ENCODE peak calls at places on chromosomes 6 and 20, in ten cellular contexts. One of them, this sample, is unnamed.
A peak's percentile ranks its signal among the peaks of the same experiment; 100 is the strongest.

GRCh38 chr6:62429781-62430180 is 143.8 kb upstream of the KHDRBS2 start:
- DNase-seq in Peyer's patch: no peak
- DNase-seq in ovary: no peak
- DNase-seq in spleen: no peak
- DNase-seq in HCT116: no peak
- DNase-seq in IMR-90: no peak
- DNase-seq in A549: no peak
- DNase-seq in body of pancreas: no peak
- DNase-seq in heart left ventricle: no peak
- DNase-seq in uterus: no peak
- DNase-seq in this sample: no peak

GRCh38 chr6:143059616-143060353 is 904 bp upstream of the AIG1 start:
- DNase-seq in HCT116: peak; percentile 62
- DNase-seq in uterus: no peak
- DNase-seq in IMR-90: peak; percentile 87
- DNase-seq in spleen: no peak
- DNase-seq in Peyer's patch: no peak
- DNase-seq in A549: no peak
- DNase-seq in heart left ventricle: no peak
- DNase-seq in body of pancreas: peak; percentile 24
- DNase-seq in ovary: no peak
- DNase-seq in this sample: no peak

GRCh38 chr20:40714916-40715315 is 25.9 kb upstream of the MAFB start:
- DNase-seq in body of pancreas: no peak
- DNase-seq in HCT116: no peak
- DNase-seq in heart left ventricle: no peak
- DNase-seq in ovary: no peak
- DNase-seq in Peyer's patch: no peak
- DNase-seq in A549: no peak
- DNase-seq in spleen: no peak
- DNase-seq in uterus: no peak
- DNase-seq in IMR-90: no peak
- DNase-seq in this sample: no peak

GRCh38 chr20:47137231-47137865 is 219.2 kb downstream of the ZMYND8 start:
- DNase-seq in uterus: no peak
- DNase-seq in Peyer's patch: no peak
- DNase-seq in ovary: no peak
- DNase-seq in body of pancreas: no peak
- DNase-seq in HCT116: no peak
- DNase-seq in heart left ventricle: no peak
- DNase-seq in spleen: no peak
- DNase-seq in A549: no peak
- DNase-seq in IMR-90: peak; percentile 40
- DNase-seq in this sample: no peak

GRCh38 chr6:24009319-24009718 is 116.7 kb upstream of the NRSN1 start:
- DNase-seq in body of pancreas: no peak
- DNase-seq in HCT116: no peak
- DNase-seq in ovary: no peak
- DNase-seq in IMR-90: no peak
- DNase-seq in A549: no peak
- DNase-seq in spleen: no peak
- DNase-seq in heart left ventricle: no peak
- DNase-seq in uterus: no peak
- DNase-seq in Peyer's patch: no peak
- DNase-seq in this sample: no peak

GRCh38 chr6:170420791-170421776 is 114.5 kb downstream of the FAM120B start:
- DNase-seq in uterus: no peak
- DNase-seq in HCT116: no peak
- DNase-seq in ovary: no peak
- DNase-seq in Peyer's patch: no peak
- DNase-seq in spleen: peak; percentile 46
- DNase-seq in heart left ventricle: no peak
- DNase-seq in body of pancreas: no peak
- DNase-seq in A549: no peak
- DNase-seq in IMR-90: no peak
- DNase-seq in this sample: no peak

GRCh38 chr20:35007413-35007812 is 51.7 kb downstream of the MYH7B start:
- DNase-seq in heart left ventricle: peak; percentile 27
- DNase-seq in HCT116: no peak
- DNase-seq in ovary: peak; percentile 2
- DNase-seq in A549: no peak
- DNase-seq in uterus: peak; percentile 9
- DNase-seq in spleen: peak; percentile 35
- DNase-seq in Peyer's patch: peak; percentile 12
- DNase-seq in body of pancreas: peak; percentile 2
- DNase-seq in IMR-90: no peak
- DNase-seq in this sample: no peak

GRCh38 chr6:46000905-46001304 is 14.8 kb downstream of the CLIC5 start:
- DNase-seq in uterus: no peak
- DNase-seq in Peyer's patch: no peak
- DNase-seq in HCT116: no peak
- DNase-seq in heart left ventricle: no peak
- DNase-seq in IMR-90: no peak
- DNase-seq in body of pancreas: no peak
- DNase-seq in spleen: no peak
- DNase-seq in A549: no peak
- DNase-seq in ovary: no peak
- DNase-seq in this sample: no peak

GRCh38 chr6:142301421-142302391 is at the start of gene ADGRG6:
- DNase-seq in ovary: no peak
- DNase-seq in IMR-90: peak; percentile 28
- DNase-seq in HCT116: peak; percentile 57
- DNase-seq in body of pancreas: peak; percentile 61
- DNase-seq in spleen: peak; percentile 83
- DNase-seq in Peyer's patch: peak; percentile 76
- DNase-seq in uterus: no peak
- DNase-seq in A549: peak; percentile 7
- DNase-seq in heart left ventricle: peak; percentile 34
- DNase-seq in this sample: no peak

GRCh38 chr20:5844063-5844681 is 94.0 kb downstream of the SHLD1 start:
- DNase-seq in HCT116: peak; percentile 28
- DNase-seq in heart left ventricle: no peak
- DNase-seq in spleen: no peak
- DNase-seq in uterus: no peak
- DNase-seq in Peyer's patch: no peak
- DNase-seq in ovary: no peak
- DNase-seq in IMR-90: peak; percentile 28
- DNase-seq in body of pancreas: no peak
- DNase-seq in A549: peak; percentile 96
- DNase-seq in this sample: no peak

GRCh38 chr20:24782221-24782620 is 166.8 kb upstream of the CST7 start:
- DNase-seq in HCT116: no peak
- DNase-seq in A549: no peak
- DNase-seq in body of pancreas: peak; percentile 3
- DNase-seq in IMR-90: no peak
- DNase-seq in Peyer's patch: peak; percentile 13
- DNase-seq in heart left ventricle: no peak
- DNase-seq in spleen: peak; percentile 35
- DNase-seq in uterus: no peak
- DNase-seq in ovary: no peak
- DNase-seq in this sample: no peak

GRCh38 chr20:32976746-32977145 is 27.5 kb downstream of the SUN5 start:
- DNase-seq in HCT116: no peak
- DNase-seq in heart left ventricle: no peak
- DNase-seq in Peyer's patch: no peak
- DNase-seq in A549: no peak
- DNase-seq in uterus: no peak
- DNase-seq in ovary: no peak
- DNase-seq in IMR-90: no peak
- DNase-seq in spleen: no peak
- DNase-seq in body of pancreas: no peak
- DNase-seq in this sample: no peak

GRCh38 chr20:36339646-36340592 is 33.8 kb downstream of the DLGAP4 start:
- DNase-seq in HCT116: no peak
- DNase-seq in heart left ventricle: no peak
- DNase-seq in spleen: peak; percentile 62
- DNase-seq in ovary: no peak
- DNase-seq in uterus: no peak
- DNase-seq in Peyer's patch: peak; percentile 44
- DNase-seq in A549: no peak
- DNase-seq in IMR-90: no peak
- DNase-seq in body of pancreas: no peak
- DNase-seq in this sample: no peak

GRCh38 chr6:168508903-168509302 is 67.9 kb downstream of the SMOC2 start:
- DNase-seq in ovary: no peak
- DNase-seq in Peyer's patch: no peak
- DNase-seq in IMR-90: no peak
- DNase-seq in spleen: no peak
- DNase-seq in heart left ventricle: no peak
- DNase-seq in body of pancreas: no peak
- DNase-seq in A549: no peak
- DNase-seq in HCT116: no peak
- DNase-seq in uterus: no peak
- DNase-seq in this sample: no peak

GRCh38 chr20:5918856-5919633 is 31.3 kb downstream of the TRMT6 start:
- DNase-seq in spleen: no peak
- DNase-seq in IMR-90: peak; percentile 44
- DNase-seq in Peyer's patch: no peak
- DNase-seq in uterus: no peak
- DNase-seq in A549: peak; percentile 51
- DNase-seq in heart left ventricle: no peak
- DNase-seq in ovary: no peak
- DNase-seq in body of pancreas: no peak
- DNase-seq in HCT116: no peak
- DNase-seq in this sample: no peak

GRCh38 chr6:86937219-86938079 is at the start of gene HTR1E:
- DNase-seq in IMR-90: peak; percentile 2
- DNase-seq in spleen: no peak
- DNase-seq in HCT116: peak; percentile 4
- DNase-seq in A549: peak; percentile 15
- DNase-seq in uterus: peak; percentile 16
- DNase-seq in Peyer's patch: peak; percentile 41
- DNase-seq in ovary: peak; percentile 63
- DNase-seq in heart left ventricle: peak; percentile 23
- DNase-seq in body of pancreas: peak; percentile 82
- DNase-seq in this sample: no peak

GRCh38 chr6:7542878-7543394 is 1.5 kb downstream of the DSP start:
- DNase-seq in HCT116: peak; percentile 56
- DNase-seq in Peyer's patch: peak; percentile 86
- DNase-seq in IMR-90: peak; percentile 41
- DNase-seq in heart left ventricle: peak; percentile 83
- DNase-seq in A549: peak; percentile 71
- DNase-seq in spleen: peak; percentile 82
- DNase-seq in ovary: peak; percentile 19
- DNase-seq in body of pancreas: peak; percentile 91
- DNase-seq in uterus: no peak
- DNase-seq in this sample: no peak

GRCh38 chr6:117706504-117706903 is 31.2 kb downstream of the NUS1 start:
- DNase-seq in heart left ventricle: no peak
- DNase-seq in spleen: no peak
- DNase-seq in ovary: no peak
- DNase-seq in A549: no peak
- DNase-seq in Peyer's patch: no peak
- DNase-seq in IMR-90: no peak
- DNase-seq in uterus: no peak
- DNase-seq in body of pancreas: no peak
- DNase-seq in HCT116: no peak
- DNase-seq in this sample: no peak

DNA sequence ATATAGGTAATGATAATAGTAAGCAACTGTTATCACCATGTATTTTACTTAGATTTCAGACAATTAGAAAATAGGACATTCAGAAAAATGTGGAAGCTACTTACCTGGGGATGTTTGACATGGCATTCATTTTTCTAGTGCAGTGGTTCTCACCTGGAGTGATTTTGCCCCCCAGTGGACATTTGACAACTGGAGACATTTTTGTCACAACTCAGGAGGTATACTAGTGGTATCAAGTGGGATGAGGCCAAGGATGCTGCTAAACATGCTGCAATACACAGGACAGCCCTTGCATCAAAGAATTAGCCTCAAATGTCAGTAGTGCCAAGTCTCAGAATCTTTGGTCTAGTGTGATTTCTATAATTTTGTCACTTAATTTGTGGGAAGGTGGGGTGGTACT is 36.1 kb downstream of the NUS1 start:
- DNase-seq in IMR-90: no peak
- DNase-seq in body of pancreas: no peak
- DNase-seq in HCT116: no peak
- DNase-seq in heart left ventricle: no peak
- DNase-seq in uterus: no peak
- DNase-seq in A549: no peak
- DNase-seq in Peyer's patch: no peak
- DNase-seq in ovary: no peak
- DNase-seq in spleen: no peak
- DNase-seq in this sample: no peak
- TF ChIP-seq CTCF in IMR-90: no peak
- TF ChIP-seq CTCF in body of pancreas: no peak
- TF ChIP-seq CTCF in HCT116: peak; percentile 45
- TF ChIP-seq CTCF in heart left ventricle: no peak
- TF ChIP-seq CTCF in uterus: no peak
- TF ChIP-seq CTCF in A549: peak; percentile 8
- TF ChIP-seq CTCF in Peyer's patch: no peak
- TF ChIP-seq CTCF in ovary: no peak
- TF ChIP-seq CTCF in spleen: no peak
- TF ChIP-seq CTCF in this sample: peak; percentile 11

DNA sequence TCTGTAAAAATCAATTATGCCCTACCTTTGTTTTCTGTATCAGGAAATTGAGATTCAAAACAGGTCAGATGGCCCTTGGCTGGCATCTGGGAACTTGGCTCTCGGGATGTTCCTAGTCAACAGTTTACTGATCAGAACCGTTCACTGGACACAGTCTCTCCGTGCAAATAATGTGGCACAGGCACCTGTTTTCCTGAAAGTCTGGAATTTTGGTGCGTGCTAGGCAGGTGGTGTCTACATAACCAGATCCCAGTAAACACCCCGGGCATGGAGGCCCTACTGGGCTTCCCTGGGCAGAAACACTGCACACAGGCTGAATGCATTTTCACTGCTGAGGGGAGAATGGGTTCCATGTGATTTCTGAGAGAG is 7.5 kb downstream of the SNHG17 start:
- DNase-seq in spleen: no peak
- DNase-seq in ovary: no peak
- DNase-seq in heart left ventricle: no peak
- DNase-seq in uterus: no peak
- DNase-seq in body of pancreas: no peak
- DNase-seq in Peyer's patch: no peak
- DNase-seq in A549: no peak
- DNase-seq in HCT116: no peak
- DNase-seq in IMR-90: no peak
- DNase-seq in this sample: no peak
- TF ChIP-seq POLR2A in spleen: no peak
- TF ChIP-seq POLR2A in ovary: no peak
- TF ChIP-seq POLR2A in heart left ventricle: no peak
- TF ChIP-seq POLR2A in uterus: no peak
- TF ChIP-seq POLR2A in body of pancreas: no peak
- TF ChIP-seq POLR2A in Peyer's patch: no peak
- TF ChIP-seq POLR2A in A549: no peak
- TF ChIP-seq POLR2A in HCT116: no peak
- TF ChIP-seq POLR2A in IMR-90: no peak
- TF ChIP-seq POLR2A in this sample: no peak

GRCh38 chr20:45592574-45593189 is 13.6 kb upstream of the WFDC8 start:
- DNase-seq in spleen: no peak
- DNase-seq in ovary: no peak
- DNase-seq in IMR-90: peak; percentile 21
- DNase-seq in HCT116: peak; percentile 83
- DNase-seq in A549: peak; percentile 25
- DNase-seq in body of pancreas: peak; percentile 7
- DNase-seq in heart left ventricle: no peak
- DNase-seq in Peyer's patch: no peak
- DNase-seq in uterus: no peak
- DNase-seq in this sample: no peak
- TF ChIP-seq CTCF in spleen: peak; percentile 60
- TF ChIP-seq CTCF in ovary: no peak
- TF ChIP-seq CTCF in IMR-90: peak; percentile 49
- TF ChIP-seq CTCF in HCT116: peak; percentile 97
- TF ChIP-seq CTCF in A549: peak; percentile 69
- TF ChIP-seq CTCF in body of pancreas: peak; percentile 8
- TF ChIP-seq CTCF in heart left ventricle: peak; percentile 28
- TF ChIP-seq CTCF in Peyer's patch: peak; percentile 64
- TF ChIP-seq CTCF in uterus: no peak
- TF ChIP-seq CTCF in this sample: no peak

GRCh38 chr6:51477912-51478311 is 609.5 kb downstream of the PKHD1 start:
- DNase-seq in IMR-90: no peak
- DNase-seq in uterus: no peak
- DNase-seq in ovary: no peak
- DNase-seq in A549: no peak
- DNase-seq in HCT116: no peak
- DNase-seq in heart left ventricle: no peak
- DNase-seq in spleen: no peak
- DNase-seq in body of pancreas: no peak
- DNase-seq in Peyer's patch: no peak
- DNase-seq in this sample: no peak
- TF ChIP-seq POLR2A in IMR-90: no peak
- TF ChIP-seq POLR2A in uterus: no peak
- TF ChIP-seq POLR2A in ovary: no peak
- TF ChIP-seq POLR2A in A549: no peak
- TF ChIP-seq POLR2A in HCT116: no peak
- TF ChIP-seq POLR2A in heart left ventricle: no peak
- TF ChIP-seq POLR2A in spleen: no peak
- TF ChIP-seq POLR2A in body of pancreas: no peak
- TF ChIP-seq POLR2A in Peyer's patch: no peak
- TF ChIP-seq POLR2A in this sample: no peak